ENCODE peak calls at places on chromosomes 5 and 9, in five cellular contexts. V is aorta, K is tibial nerve, J is caudate nucleus, P is AG04450. B is an unnamed sample.

GRCh38 chr9:70602364-70603019 is 188.0 kb upstream of the KLF9 start:
- DNase-seq in V (no peak), J (peak), P (peak), K (no peak), B (peak)

GRCh38 chr9:97615439-97616072 is 17.6 kb downstream of the TSTD2 start:
- DNase-seq in V (no peak), K (peak), P (peak), J (peak), B (peak)

GRCh38 chr9:4741365-4742031 is 496 bp upstream of the AK3 start:
- DNase-seq in P (no peak), V (peak), K (no peak), J (peak), B (peak)

GRCh38 chr5:79787448-79787847 is 97.8 kb downstream of the CMYA5 start:
- DNase-seq in K (no peak), J (no peak), V (no peak), P (no peak), B (no peak)

GRCh38 chr9:13728917-13729811 is 449.7 kb upstream of the MPDZ start:
- DNase-seq in K (no peak), P (no peak), J (no peak), V (no peak), B (no peak)

GRCh38 chr5:176659440-176659839 is 12.2 kb downstream of the TSPAN17 start:
- DNase-seq in K (no peak), J (no peak), V (no peak), P (no peak), B (no peak)

GRCh38 chr5:159405611-159406031 is 75.3 kb upstream of the IL12B start:
- DNase-seq in J (no peak), P (no peak), V (no peak), K (no peak), B (no peak)

GRCh38 chr5:73812962-73813588 is 187.1 kb downstream of the ARHGEF28 start:
- DNase-seq in K (no peak), V (no peak), J (no peak), P (no peak), B (peak)

GRCh38 chr9:92603100-92603499 is 66.8 kb downstream of the IPPK start:
- DNase-seq in V (no peak), K (no peak), J (no peak), P (no peak), B (no peak)

GRCh38 chr5:76291305-76292077 is 111.6 kb upstream of the IQGAP2 start:
- DNase-seq in P (no peak), J (no peak), V (no peak), K (no peak), B (no peak)

GRCh38 chr9:98900725-98901124 is 43.0 kb upstream of the COL15A1 start:
- DNase-seq in V (no peak), J (no peak), P (no peak), K (no peak), B (no peak)

GRCh38 chr9:93290495-93291434 is 106.8 kb downstream of the WNK2 start:
- DNase-seq in P (no peak), K (no peak), J (no peak), V (no peak), B (no peak)

GRCh38 chr9:21153688-21154608 is 12.3 kb upstream of the IFNW1 start:
- DNase-seq in P (no peak), V (no peak), J (no peak), K (no peak), B (no peak)

GRCh38 chr9:108297025-108297424 is 558.8 kb downstream of the ACTL7B start:
- DNase-seq in K (peak), P (peak), J (no peak), V (no peak), B (no peak)

GRCh38 chr5:111163000-111163399 is 61.2 kb upstream of the CAMK4 start:
- DNase-seq in P (no peak), K (no peak), V (no peak), J (no peak), B (no peak)

GRCh38 chr5:116176124-116176523 is 91.3 kb downstream of the COMMD10 start:
- DNase-seq in K (no peak), J (no peak), P (no peak), V (no peak), B (no peak)

GRCh38 chr9:81542490-81542889 is 146.9 kb downstream of the TLE1 start:
- DNase-seq in K (no peak), J (no peak), V (no peak), P (no peak), B (no peak)

GRCh38 chr9:136950656-136951030 is 1.4 kb upstream of the LCN12 start:
- DNase-seq in V (no peak), P (no peak), K (no peak), J (no peak), B (no peak)

GRCh38 chr9:89407070-89407469 is 88.8 kb downstream of the SECISBP2 start:
- DNase-seq in V (no peak), P (no peak), K (no peak), J (no peak), B (no peak)

GRCh38 chr5:39503148-39503547 is 78.4 kb upstream of the DAB2 start:
- DNase-seq in P (no peak), K (no peak), V (no peak), J (no peak), B (peak)

GRCh38 chr5:78779262-78779661 is 130.7 kb upstream of the LHFPL2 start:
- DNase-seq in V (no peak), K (no peak), P (no peak), J (no peak), B (no peak)

GRCh38 chr5:138448481-138449398 is 9.9 kb downstream of the REEP2 start:
- DNase-seq in J (peak), K (no peak), P (no peak), V (no peak), B (no peak)

GRCh38 chr5:9716838-9717281 is 86.7 kb upstream of the TAS2R1 start:
- DNase-seq in J (no peak), P (peak), V (no peak), K (no peak), B (no peak)

GRCh38 chr9:129464972-129465833 is 155.7 kb downstream of the C9orf50 start:
- DNase-seq in V (no peak), J (no peak), P (no peak), K (peak), B (no peak)

GRCh38 chr5:135534609-135535419 is 950 bp downstream of the NEUROG1 start:
- DNase-seq in P (no peak), J (no peak), V (no peak), K (no peak), B (no peak)

GRCh38 chr9:125878241-125878640 is 131.1 kb downstream of the PBX3 start:
- DNase-seq in K (no peak), J (no peak), P (no peak), V (no peak), B (no peak)

GRCh38 chr5:23208959-23209431 is 298.4 kb upstream of the PRDM9 start:
- DNase-seq in K (no peak), P (no peak), J (no peak), V (no peak), B (no peak)

GRCh38 chr5:140311011-140311467 is 8.1 kb upstream of the PFDN1 start:
- DNase-seq in P (peak), K (no peak), V (no peak), J (no peak), B (no peak)

GRCh38 chr9:86854898-86855523 is 92.3 kb downstream of the GAS1 start:
- DNase-seq in V (no peak), K (no peak), P (peak), J (no peak), B (no peak)

GRCh38 chr5:156515121-156515520 is 188.2 kb downstream of the SGCD start:
- DNase-seq in V (no peak), K (no peak), P (no peak), J (no peak), B (no peak)

GRCh38 chr9:96604005-96604320 is 15.7 kb downstream of the CDC14B start:
- DNase-seq in P (no peak), K (no peak), V (no peak), J (no peak), B (no peak)

GRCh38 chr5:117380316-117380715 is 805.7 kb upstream of the SEMA6A start:
- DNase-seq in J (no peak), K (no peak), P (no peak), V (no peak), B (no peak)

GRCh38 chr5:67842806-67843205 is 372.8 kb upstream of the PIK3R1 start:
- DNase-seq in K (no peak), P (no peak), V (no peak), J (no peak), B (no peak)

GRCh38 chr5:107698286-107698685 is 27.5 kb upstream of the EFNA5 start:
- DNase-seq in J (no peak), K (no peak), V (no peak), P (no peak), B (no peak)

GRCh38 chr5:57600321-57600720 is 117.7 kb upstream of the ACTBL2 start:
- DNase-seq in K (no peak), P (no peak), V (no peak), J (no peak), B (no peak)

GRCh38 chr9:87445646-87446045 is 52.0 kb upstream of the DAPK1 start:
- DNase-seq in P (no peak), K (no peak), J (peak), V (no peak), B (peak)

GRCh38 chr5:132012385-132013005 is 1.0 kb upstream of the ACSL6 start:
- DNase-seq in K (no peak), V (peak), P (peak), J (no peak), B (peak)
- H3K27ac ChIP-seq in K (no peak), V (no peak), P (no peak), J (peak), B (no peak)

GRCh38 chr5:14148890-14149671 is 5.9 kb downstream of the TRIO start:
- DNase-seq in J (no peak), K (no peak), P (no peak), V (no peak), B (peak)
- H3K27ac ChIP-seq in J (no peak), K (no peak), P (peak), V (no peak), B (peak)

GRCh38 chr9:110919055-110919445 is 119.2 kb downstream of the LPAR1 start:
- DNase-seq in J (no peak), V (no peak), K (no peak), P (no peak), B (no peak)
- H3K27ac ChIP-seq in J (no peak), V (no peak), K (peak), P (peak), B (peak)

DNA sequence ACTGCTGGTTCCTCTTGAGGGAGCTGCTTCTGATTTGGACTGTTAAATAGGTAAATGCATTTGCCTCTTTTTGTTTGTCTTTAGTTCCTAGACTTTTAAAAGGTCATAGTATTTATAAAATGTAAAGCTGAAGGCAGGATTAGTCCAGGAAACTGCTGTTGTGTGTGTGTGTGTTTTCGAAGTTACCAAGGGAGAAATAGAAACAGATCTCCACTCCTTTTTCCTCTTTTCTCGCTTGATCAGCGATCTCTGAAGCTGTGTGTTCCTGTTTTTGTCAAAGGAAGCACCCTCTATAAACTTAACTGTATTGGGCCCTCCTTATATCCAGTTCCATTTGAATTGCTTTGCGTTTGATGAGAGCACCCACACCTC is 819 bp downstream of the SNX2 start:
- DNase-seq in P (no peak), K (no peak), J (no peak), V (no peak), B (no peak)
- H3K27ac ChIP-seq in P (no peak), K (peak), J (peak), V (peak), B (peak)

DNA sequence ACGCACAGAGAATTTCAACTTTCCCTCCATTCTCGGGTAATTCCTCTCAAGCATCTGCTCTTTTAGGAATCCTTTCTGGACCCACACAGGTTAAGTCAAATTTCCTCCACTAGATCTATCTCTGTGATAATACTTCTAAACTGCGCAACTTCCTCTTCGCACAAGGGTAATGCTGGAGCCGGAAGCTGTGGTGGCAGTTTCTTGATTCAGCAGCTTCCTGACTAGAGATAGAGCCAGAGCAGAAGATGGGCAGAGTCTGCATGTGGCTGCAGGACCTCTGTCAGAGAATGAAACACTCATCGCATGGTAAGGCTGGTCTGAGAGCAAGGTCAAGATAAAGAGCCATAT is 11.1 kb upstream of the CDC42SE2 start:
- DNase-seq in J (no peak), K (no peak), P (no peak), V (no peak), B (peak)
- H3K27ac ChIP-seq in J (no peak), K (no peak), P (no peak), V (no peak), B (peak)

GRCh38 chr9:90925581-90926257 is 124.1 kb downstream of the SYK start:
- DNase-seq in P (peak), V (no peak), J (no peak), K (no peak), B (no peak)

GRCh38 chr9:90929616-90930015 is 128.0 kb downstream of the SYK start:
- DNase-seq in J (no peak), P (no peak), K (no peak), V (no peak), B (no peak)

GRCh38 chr9:90921969-90922368 is 120.3 kb downstream of the SYK start:
- DNase-seq in V (no peak), K (no peak), P (no peak), J (no peak), B (no peak)

GRCh38 chr9:90927496-90927895 is 125.9 kb downstream of the SYK start:
- DNase-seq in K (no peak), V (no peak), P (no peak), J (no peak), B (no peak)

GRCh38 chr9:90926920-90927319 is 125.3 kb downstream of the SYK start:
- DNase-seq in K (no peak), P (no peak), V (no peak), J (no peak), B (no peak)
- H3K27ac ChIP-seq in K (no peak), P (no peak), V (no peak), J (no peak), B (no peak)

GRCh38 chr9:78606011-78606410 is 309.1 kb downstream of the PSAT1 start:
- DNase-seq in K (no peak), V (no peak), P (no peak), J (no peak), B (no peak)
- H3K27ac ChIP-seq in K (no peak), V (no peak), P (no peak), J (no peak), B (no peak)

B was measured in transverse colon.